ENCODE peak calls at places on chromosomes 5 and 9, in five cellular contexts. M is neural crest cell, S is HCT116, D is kidney, W is A549. R is an unnamed sample.

GRCh38 chr9:134306583-134307222 is 19.6 kb upstream of the RXRA start:
- DNase-seq in S (no peak), W (no peak), D (peak; percentile 40), M (no peak), R (peak; percentile 61)

GRCh38 chr5:59583151-59583809 is 310.2 kb downstream of the PDE4D start:
- DNase-seq in W (no peak), S (no peak), D (no peak), M (no peak), R (no peak)

GRCh38 chr9:106019017-106019692 is 324.8 kb downstream of the TMEM38B start:
- DNase-seq in S (no peak), W (no peak), D (no peak), M (no peak), R (no peak)

GRCh38 chr5:141875795-141876627 is 2.2 kb downstream of the PCDH1 start:
- DNase-seq in W (no peak), S (no peak), M (no peak), D (peak; percentile 91), R (peak; percentile 55)

GRCh38 chr9:124137009-124137943 is 120.5 kb upstream of the NEK6 start:
- DNase-seq in S (no peak), D (no peak), W (no peak), M (no peak), R (no peak)

GRCh38 chr9:113674436-113674835 is 201.7 kb upstream of the ZNF618 start:
- DNase-seq in M (no peak), W (no peak), S (no peak), D (no peak), R (no peak)

GRCh38 chr5:135437796-135438560 is 9.2 kb downstream of the DCANP1 start:
- DNase-seq in W (no peak), M (no peak), S (peak; percentile 44), D (no peak), R (no peak)

GRCh38 chr5:55316289-55316688 is 8.5 kb downstream of the MTREX start:
- DNase-seq in W (no peak), D (no peak), M (no peak), S (no peak), R (no peak)

GRCh38 chr9:126518763-126519162 is 95.0 kb upstream of the LMX1B start:
- DNase-seq in D (no peak), W (no peak), M (no peak), S (no peak), R (no peak)

GRCh38 chr5:174190073-174190675 is 144.7 kb downstream of the NSG2 start:
- DNase-seq in S (no peak), W (no peak), D (no peak), M (no peak), R (no peak)

GRCh38 chr5:67291066-67291465 is 94.5 kb upstream of the CD180 start:
- DNase-seq in S (no peak), M (no peak), W (no peak), D (no peak), R (no peak)

GRCh38 chr5:37005946-37006540 is 129.5 kb downstream of the NIPBL start:
- DNase-seq in D (no peak), M (no peak), S (peak; percentile 7), W (peak; percentile 31), R (no peak)

GRCh38 chr5:135934939-135935338 is 19.8 kb downstream of the LECT2 start:
- DNase-seq in M (no peak), W (no peak), S (no peak), D (no peak), R (no peak)

GRCh38 chr9:93815677-93816076 is 139.5 kb downstream of the BARX1 start:
- DNase-seq in D (no peak), M (no peak), W (no peak), S (no peak), R (no peak)

GRCh38 chr5:74596930-74597329 is 43.6 kb downstream of the ENC1 start:
- DNase-seq in D (no peak), M (no peak), S (no peak), W (no peak), R (no peak)

GRCh38 chr5:55603947-55604346 is 69.2 kb upstream of the PLPP1 start:
- DNase-seq in W (peak; percentile 37), S (no peak), M (no peak), D (no peak), R (no peak)

GRCh38 chr5:83767409-83767992 is 46.8 kb upstream of the HAPLN1 start:
- DNase-seq in D (no peak), S (peak; percentile 19), M (no peak), W (peak; percentile 10), R (no peak)

GRCh38 chr5:135133698-135134515 is 99.9 kb upstream of the PITX1 start:
- DNase-seq in D (peak; percentile 61), M (no peak), W (no peak), S (no peak), R (no peak)

DNA sequence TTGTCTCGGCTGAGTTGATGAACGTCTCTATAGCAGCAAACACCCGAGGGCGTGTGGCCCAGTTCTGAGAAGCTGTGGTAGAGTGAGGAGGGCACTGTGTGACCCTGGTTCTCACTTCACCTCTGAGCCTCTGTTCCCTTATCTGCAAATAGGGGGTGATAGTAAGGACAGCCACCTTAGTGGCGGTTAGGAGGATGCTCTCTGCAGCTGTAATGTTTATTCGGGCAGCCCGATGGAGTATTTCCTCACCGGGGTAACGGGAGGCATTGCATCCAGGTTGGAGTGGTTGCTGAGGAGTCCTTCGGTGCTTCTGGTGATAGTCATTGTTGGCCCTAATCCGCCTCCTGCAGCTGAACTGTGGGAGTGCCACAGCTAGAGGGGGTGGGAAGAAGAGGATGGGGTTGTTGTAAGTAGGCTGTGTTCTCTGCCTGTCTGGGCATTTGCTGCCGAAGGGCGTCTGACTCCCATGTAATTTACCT is 13.9 kb downstream of the PRRC2B start:
- DNase-seq in D (no peak), W (peak; percentile 45), M (no peak), S (no peak), R (no peak)
- TF ChIP-seq CTCF in D (peak; percentile 13), W (no peak), M (no peak), S (no peak), R (peak; percentile 32)

GRCh38 chr5:15501057-15501791 is 1.2 kb downstream of the FBXL7 start:
- DNase-seq in W (peak; percentile 41), S (no peak), D (peak; percentile 76), M (peak; percentile 46), R (no peak)
- TF ChIP-seq CTCF in W (no peak), S (no peak), D (no peak), M (peak; percentile 37), R (peak; percentile 63)

DNA sequence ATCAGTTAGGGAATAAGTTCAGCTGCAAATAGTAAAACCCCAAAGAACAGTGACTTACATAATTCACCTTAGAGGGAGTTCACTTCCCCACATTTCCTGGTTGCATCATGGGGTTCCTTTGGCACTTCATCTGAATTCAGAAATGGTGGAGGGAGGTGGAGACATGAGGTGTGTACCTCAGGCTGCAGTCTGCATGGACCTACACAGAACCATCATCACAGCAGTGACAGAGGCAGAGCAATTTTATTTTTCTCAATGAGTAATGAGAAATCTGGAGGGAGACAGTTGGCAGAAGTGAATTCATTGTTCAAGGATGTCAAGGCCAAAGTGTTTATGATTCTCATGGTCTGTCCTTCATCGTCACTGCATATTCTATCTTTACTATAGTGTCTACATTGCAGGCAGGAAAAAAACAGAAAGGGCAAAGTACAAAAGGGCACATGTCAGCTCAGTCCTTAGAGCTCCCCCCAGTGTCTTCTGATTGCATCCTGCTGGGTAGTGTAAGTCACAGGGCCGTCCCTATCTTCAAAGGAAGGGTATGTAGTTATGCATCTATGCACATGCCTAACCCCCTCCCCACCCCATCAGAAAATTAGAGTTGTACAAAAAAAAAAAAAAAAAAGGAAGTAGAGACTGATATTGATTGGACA is 132.8 kb upstream of the APC start:
- DNase-seq in M (no peak), S (peak; percentile 29), W (peak; percentile 10), D (no peak), R (no peak)
- TF ChIP-seq CTCF in M (peak; percentile 39), S (peak; percentile 15), W (no peak), D (peak; percentile 16), R (no peak)

DNA sequence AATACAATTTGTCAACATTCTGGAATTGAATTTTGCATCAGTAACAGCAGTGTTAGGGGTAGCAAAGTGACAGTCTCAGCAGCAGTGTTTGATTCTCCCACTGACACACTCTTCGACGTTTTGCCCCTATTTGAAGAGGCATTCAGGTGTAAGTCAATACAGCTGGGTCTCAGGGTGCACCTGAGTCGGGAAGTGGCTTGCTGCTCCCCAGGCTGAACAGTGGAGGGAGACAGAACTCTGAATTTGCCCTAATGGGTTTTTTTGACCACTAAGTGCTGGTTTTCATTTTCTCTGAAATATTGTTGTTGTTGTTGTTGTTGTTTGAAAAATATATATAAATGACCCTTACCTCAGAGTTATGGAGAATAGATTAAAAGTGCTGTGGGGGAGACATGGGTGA is 223.2 kb downstream of the TLR4 start:
- DNase-seq in M (no peak), W (no peak), S (no peak), D (no peak), R (no peak)
- TF ChIP-seq CTCF in M (no peak), W (no peak), S (no peak), D (no peak), R (no peak)

GRCh38 chr9:1606253-1606652 is 408.9 kb upstream of the SMARCA2 start:
- DNase-seq in S (no peak), W (no peak), M (no peak), D (no peak), R (no peak)

GRCh38 chr9:1599961-1600360 is 415.2 kb upstream of the SMARCA2 start:
- DNase-seq in W (no peak), S (no peak), D (no peak), M (no peak), R (no peak)

GRCh38 chr9:1604942-1605560 is 410.1 kb upstream of the SMARCA2 start:
- DNase-seq in D (no peak), S (no peak), W (peak; percentile 28), M (no peak), R (no peak)
- TF ChIP-seq CTCF in D (peak; percentile 32), S (no peak), W (no peak), M (peak; percentile 73), R (peak; percentile 54)

GRCh38 chr9:35675732-35676392 is 2.1 kb downstream of the CA9 start:
- DNase-seq in S (no peak), W (no peak), D (peak; percentile 86), M (peak; percentile 90), R (no peak)
- TF ChIP-seq CTCF in S (no peak), W (no peak), D (no peak), M (no peak), R (peak; percentile 39)

R was measured in chondrocyte.